ENCODE peak calls at places on chromosomes 13 and 19, in seven cellular contexts. O is ovary, Y is suprapubic skin, E is stomach, D is SK-N-SH, K is GM12878, Q is upper lobe of left lung. G is an unnamed sample. For H3K27me3, the result is how much of the 10 kb centered on the place peaks cover.

GRCh38 chr19:5001547-5002131 is 32.7 kb downstream of the KDM4B start:
- DNase-seq in O (no peak), Y (no peak), E (no peak), D (peak), K (no peak), Q (no peak), G (no peak)

GRCh38 chr13:51066091-51066831 is 44.8 kb downstream of the C13orf42 start:
- DNase-seq in O (no peak), Y (no peak), E (no peak), D (no peak), K (no peak), Q (no peak), G (peak)

GRCh38 chr19:47713046-47714021 is at the start of gene EHD2:
- DNase-seq in O (peak), Y (no peak), E (peak), D (peak), K (no peak), Q (peak), G (peak)

GRCh38 chr19:39032164-39032918 is at the start of gene FBXO27:
- DNase-seq in O (no peak), Y (peak), E (no peak), D (peak), K (no peak), Q (peak), G (no peak)

GRCh38 chr13:42355118-42355840 is 83.3 kb downstream of the AKAP11 start:
- DNase-seq in O (no peak), Y (no peak), E (no peak), D (no peak), K (no peak), Q (no peak), G (no peak)

GRCh38 chr13:96662036-96662435 is 332.2 kb downstream of the OXGR1 start:
- DNase-seq in O (no peak), Y (no peak), E (no peak), D (no peak), K (no peak), Q (no peak), G (no peak)

GRCh38 chr13:24128112-24128511 is 32.4 kb upstream of the SPATA13 start:
- DNase-seq in O (no peak), Y (no peak), E (no peak), D (no peak), K (no peak), Q (no peak), G (no peak)

GRCh38 chr19:33781996-33782395 is 14.7 kb upstream of the KCTD15 start:
- DNase-seq in O (no peak), Y (no peak), E (no peak), D (no peak), K (no peak), Q (no peak), G (no peak)

GRCh38 chr19:35248310-35249145 is at the start of gene LSR:
- DNase-seq in O (peak), Y (peak), E (peak), D (no peak), K (peak), Q (peak), G (no peak)

GRCh38 chr13:51585234-51585672 is 991 bp downstream of the WDFY2 start:
- DNase-seq in O (no peak), Y (no peak), E (no peak), D (no peak), K (no peak), Q (no peak), G (peak)

GRCh38 chr19:22603518-22604440 is 30.3 kb upstream of the ZNF492 start:
- DNase-seq in O (no peak), Y (no peak), E (no peak), D (no peak), K (no peak), Q (no peak), G (no peak)

GRCh38 chr19:46413262-46414031 is at the start of gene CCDC8:
- DNase-seq in O (peak), Y (no peak), E (no peak), D (no peak), K (no peak), Q (peak), G (peak)

GRCh38 chr19:23817519-23817918 is 58.8 kb upstream of the ZNF681 start:
- DNase-seq in O (no peak), Y (no peak), E (peak), D (peak), K (no peak), Q (no peak), G (no peak)

GRCh38 chr19:53982611-53983010 is 8.8 kb upstream of the CACNG6 start:
- DNase-seq in O (no peak), Y (no peak), E (peak), D (peak), K (no peak), Q (peak), G (no peak)

GRCh38 chr19:13613447-13613846 is 107.2 kb upstream of the CACNA1A start:
- DNase-seq in O (no peak), Y (no peak), E (no peak), D (no peak), K (no peak), Q (no peak), G (no peak)

GRCh38 chr13:68428292-68428691 is 1198.2 kb upstream of the PCDH9 start:
- DNase-seq in O (no peak), Y (no peak), E (no peak), D (no peak), K (no peak), Q (no peak), G (no peak)

GRCh38 chr13:100339411-100339935 is 249.1 kb downstream of the GGACT start:
- DNase-seq in O (no peak), Y (no peak), E (no peak), D (no peak), K (no peak), Q (no peak), G (no peak)

GRCh38 chr19:11463391-11463790 is 17.5 kb downstream of the ELAVL3 start:
- DNase-seq in O (no peak), Y (no peak), E (no peak), D (no peak), K (no peak), Q (no peak), G (no peak)

GRCh38 chr13:75368167-75368566 is 113.8 kb downstream of the TBC1D4 start:
- DNase-seq in O (no peak), Y (no peak), E (no peak), D (no peak), K (no peak), Q (no peak), G (peak)

GRCh38 chr13:98693756-98694155 is 58.7 kb downstream of the SLC15A1 start:
- DNase-seq in O (no peak), Y (no peak), E (no peak), D (no peak), K (no peak), Q (no peak), G (no peak)

GRCh38 chr13:74990992-74991391 is 491.0 kb downstream of the TBC1D4 start:
- DNase-seq in O (no peak), Y (no peak), E (no peak), D (no peak), K (no peak), Q (no peak), G (no peak)

GRCh38 chr13:110915874-110916670 is 1.2 kb upstream of the ANKRD10 start:
- DNase-seq in O (no peak), Y (no peak), E (no peak), D (no peak), K (no peak), Q (no peak), G (no peak)

GRCh38 chr13:110913911-110914292 is 967 bp downstream of the ANKRD10 start:
- DNase-seq in O (no peak), Y (no peak), E (no peak), D (no peak), K (no peak), Q (no peak), G (no peak)

GRCh38 chr13:110916671-110917142 is 1.8 kb upstream of the ANKRD10 start:
- DNase-seq in O (no peak), Y (no peak), E (no peak), D (no peak), K (no peak), Q (no peak), G (no peak)

GRCh38 chr13:110914293-110915056 is 394 bp downstream of the ANKRD10 start:
- DNase-seq in O (peak), Y (no peak), E (peak), D (peak), K (no peak), Q (peak), G (peak)

DNA sequence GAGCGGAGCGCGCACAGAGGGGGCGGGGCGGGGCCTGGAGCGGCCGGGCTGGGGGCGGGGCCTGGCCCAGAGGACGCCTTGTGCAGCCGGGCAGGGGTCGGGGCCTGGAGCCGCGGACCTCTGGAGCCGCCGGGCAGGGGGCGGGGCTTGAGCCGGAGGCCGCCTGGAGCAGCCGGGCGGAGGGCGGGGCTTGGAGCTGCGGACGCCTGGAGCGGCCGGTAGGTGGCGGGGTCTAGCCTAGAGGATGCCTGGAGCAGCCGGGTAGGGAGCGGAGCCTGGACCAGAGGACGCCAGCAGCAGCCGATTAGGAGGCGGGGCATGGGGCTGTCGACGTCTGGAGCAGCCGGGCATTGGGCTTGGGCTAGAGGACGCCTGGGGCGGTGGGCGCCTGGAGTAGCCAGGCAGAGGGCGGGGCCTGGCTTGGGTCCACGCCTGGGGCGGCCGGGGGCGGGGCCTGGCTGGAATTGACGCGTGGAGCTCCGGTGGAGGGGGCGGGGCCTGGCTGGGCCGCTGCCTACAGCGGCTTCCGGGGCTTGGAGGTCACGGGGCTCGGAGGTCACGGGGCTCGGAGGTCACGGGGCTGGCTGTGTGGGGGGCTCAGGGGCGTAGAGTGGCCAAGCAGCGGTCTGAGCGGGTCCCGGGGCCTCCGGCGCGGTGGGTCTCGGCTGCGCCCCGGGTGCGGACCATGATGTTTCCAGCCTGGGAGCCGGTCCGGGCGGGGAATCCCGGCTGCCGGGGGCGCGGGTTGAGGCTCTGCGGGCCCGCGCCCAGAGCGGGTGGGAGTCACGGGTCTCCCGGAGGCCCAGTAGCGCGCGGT is at the start of gene ANKRD10:
- DNase-seq in O (peak), Y (peak), E (peak), D (peak), K (peak), Q (peak), G (peak)
- TF ChIP-seq EP300 in O (peak), Y (no peak), E (no peak), D (no peak), K (no peak), Q (no peak), G (peak)

DNA sequence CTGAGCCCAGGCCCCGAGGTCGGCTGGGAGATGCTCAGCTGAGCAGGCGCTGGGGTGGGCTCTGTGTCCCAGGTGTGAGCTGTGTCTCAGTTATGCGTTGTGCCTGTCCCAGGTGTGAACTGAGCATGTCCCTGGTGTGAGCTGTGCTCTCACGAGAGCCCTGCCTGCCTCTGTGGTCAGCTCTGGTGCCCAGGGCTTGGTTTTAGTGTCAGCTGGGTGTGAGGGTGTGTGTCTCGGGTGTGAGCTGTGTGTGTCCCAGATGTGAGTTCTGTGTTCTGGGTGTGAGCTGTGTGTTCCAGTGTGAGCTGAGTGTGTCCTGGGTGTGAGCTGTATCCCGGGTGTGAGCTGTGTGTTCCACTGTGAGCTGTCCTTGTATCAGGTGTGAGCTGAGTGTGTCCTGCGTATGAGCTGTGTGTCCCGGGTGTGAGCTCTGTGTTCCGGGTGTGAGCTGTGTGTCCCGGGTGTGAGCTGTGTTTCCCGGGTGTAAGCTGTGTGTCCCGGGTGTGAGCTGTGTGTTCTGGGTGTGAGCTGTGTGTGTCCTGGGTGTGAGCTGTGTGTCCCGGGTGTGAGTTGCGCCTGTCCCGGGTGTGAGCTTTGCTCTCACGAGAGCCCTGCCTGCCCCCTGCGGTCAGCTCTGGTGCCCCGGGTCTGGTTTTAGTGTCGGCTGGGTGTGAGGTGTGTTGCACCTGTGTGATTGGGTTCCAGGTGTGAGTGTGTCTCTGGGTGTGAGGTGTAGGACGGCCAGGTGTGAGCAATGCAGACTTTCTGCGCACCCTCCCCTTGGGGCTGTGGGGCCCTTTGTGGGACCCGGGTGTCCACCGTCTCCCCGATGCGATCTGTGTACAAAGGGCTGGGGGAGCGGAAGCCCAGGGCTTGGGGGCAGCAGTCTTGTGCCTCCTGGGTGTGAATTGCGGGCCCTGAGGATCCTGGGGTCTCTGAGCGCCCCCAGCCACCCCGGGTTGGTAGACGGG is 7.1 kb upstream of the PEAK3 start:
- DNase-seq in O (no peak), Y (no peak), E (no peak), D (no peak), K (no peak), Q (no peak), G (no peak)
- H3K4me3 ChIP-seq in O (no peak), Y (peak), E (peak), D (no peak), K (peak), Q (no peak), G (peak)

DNA sequence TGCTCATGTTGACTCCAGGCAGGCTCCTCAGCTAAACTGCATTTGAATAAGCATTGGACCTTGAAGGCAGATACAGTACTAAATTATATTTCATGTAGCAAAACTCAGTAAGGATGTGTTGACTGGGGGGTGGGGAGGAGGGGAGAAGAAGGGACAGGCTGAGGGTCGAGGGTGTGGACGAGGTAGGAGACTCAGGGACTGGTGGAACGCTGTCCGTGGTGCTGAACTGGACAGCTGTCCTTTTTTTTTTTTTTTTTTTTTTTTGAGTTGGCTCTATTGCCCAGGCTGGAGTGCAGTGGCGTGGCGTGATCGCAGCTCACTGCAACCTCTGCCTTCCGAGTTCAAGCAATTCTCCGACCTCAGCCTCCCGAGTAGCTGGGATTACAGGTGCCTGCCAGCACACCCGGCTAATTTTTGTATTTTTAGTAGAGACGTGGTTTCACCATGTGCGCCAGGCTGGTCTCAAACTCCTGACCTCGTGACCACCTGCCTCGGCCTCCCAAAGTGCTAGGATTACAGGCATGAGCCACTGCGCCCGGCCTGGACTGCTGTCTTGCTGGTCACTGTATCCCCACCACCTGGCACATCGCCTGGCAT is 33.2 kb upstream of the CASP14 start:
- DNase-seq in O (no peak), Y (no peak), E (no peak), D (no peak), K (no peak), Q (peak), G (no peak)
- H3K27me3 ChIP-seq in O (under half), Y (under half), E (under half), D (under half), K (under half), Q (under half), G (under half)

GRCh38 chr13:37072024-37072423 is 12.5 kb upstream of the SUPT20H start:
- DNase-seq in O (no peak), Y (no peak), E (no peak), D (no peak), K (no peak), Q (no peak), G (no peak)
- TF ChIP-seq EP300 in O (no peak), Y (no peak), E (no peak), D (no peak), K (no peak), Q (no peak), G (no peak)

GRCh38 chr19:534088-534487 is 2.5 kb downstream of the CDC34 start:
- DNase-seq in O (no peak), Y (no peak), E (no peak), D (no peak), K (no peak), Q (peak), G (no peak)
- H3K4me3 ChIP-seq in O (no peak), Y (peak), E (no peak), D (peak), K (no peak), Q (no peak), G (peak)

GRCh38 chr13:28652002-28652401 is 6.9 kb upstream of the POMP start:
- DNase-seq in O (no peak), Y (no peak), E (no peak), D (no peak), K (no peak), Q (no peak), G (no peak)
- H3K27me3 ChIP-seq in O (under half), Y (under half), E (under half), D (under half), K (under half), Q (under half), G (under half)